ENCODE peak calls at places on chromosomes 5 and 9, in five cellular contexts. One of them, this sample, is unnamed.

GRCh38 chr5:74069741-74070140 is 443.7 kb downstream of the ARHGEF28 start:
- DNase-seq in K562: no peak
- DNase-seq in epithelial cell of esophagus: no peak
- DNase-seq in AG04450: no peak
- DNase-seq in adrenal gland: no peak
- DNase-seq in this sample: no peak

GRCh38 chr9:109901191-109901590 is 121.2 kb downstream of the PALM2AKAP2 start:
- DNase-seq in K562: no peak
- DNase-seq in epithelial cell of esophagus: no peak
- DNase-seq in AG04450: no peak
- DNase-seq in adrenal gland: no peak
- DNase-seq in this sample: no peak

GRCh38 chr5:44952376-44952775 is 143.6 kb downstream of the MRPS30 start:
- DNase-seq in K562: peak; percentile 29
- DNase-seq in epithelial cell of esophagus: peak; percentile 55
- DNase-seq in AG04450: no peak
- DNase-seq in adrenal gland: no peak
- DNase-seq in this sample: no peak

GRCh38 chr9:98654247-98654646 is 54.5 kb downstream of the GABBR2 start:
- DNase-seq in K562: no peak
- DNase-seq in epithelial cell of esophagus: peak; percentile 90
- DNase-seq in AG04450: no peak
- DNase-seq in adrenal gland: no peak
- DNase-seq in this sample: no peak

GRCh38 chr9:135526730-135527571 is 5.7 kb downstream of the LCN1 start:
- DNase-seq in K562: peak; percentile 73
- DNase-seq in epithelial cell of esophagus: no peak
- DNase-seq in AG04450: no peak
- DNase-seq in adrenal gland: peak; percentile 43
- DNase-seq in this sample: no peak

GRCh38 chr5:61084658-61085057 is 77.6 kb downstream of the SMIM15 start:
- DNase-seq in K562: no peak
- DNase-seq in epithelial cell of esophagus: no peak
- DNase-seq in AG04450: no peak
- DNase-seq in adrenal gland: no peak
- DNase-seq in this sample: no peak

GRCh38 chr5:157025093-157025698 is 33.7 kb downstream of the HAVCR1 start:
- DNase-seq in K562: no peak
- DNase-seq in epithelial cell of esophagus: no peak
- DNase-seq in AG04450: no peak
- DNase-seq in adrenal gland: no peak
- DNase-seq in this sample: no peak

GRCh38 chr5:157816682-157817268 is 42.2 kb downstream of the CLINT1 start:
- DNase-seq in K562: no peak
- DNase-seq in epithelial cell of esophagus: peak; percentile 14
- DNase-seq in AG04450: no peak
- DNase-seq in adrenal gland: no peak
- DNase-seq in this sample: no peak

GRCh38 chr5:125065114-125065513 is 318.7 kb upstream of the ZNF608 start:
- DNase-seq in K562: no peak
- DNase-seq in epithelial cell of esophagus: peak; percentile 25
- DNase-seq in AG04450: no peak
- DNase-seq in adrenal gland: no peak
- DNase-seq in this sample: no peak

GRCh38 chr5:32170303-32171170 is 3.6 kb downstream of the GOLPH3 start:
- DNase-seq in K562: no peak
- DNase-seq in epithelial cell of esophagus: peak; percentile 65
- DNase-seq in AG04450: peak; percentile 87
- DNase-seq in adrenal gland: no peak
- DNase-seq in this sample: no peak

GRCh38 chr5:169150108-169150507 is 150.8 kb downstream of the SLIT3 start:
- DNase-seq in K562: no peak
- DNase-seq in epithelial cell of esophagus: no peak
- DNase-seq in AG04450: no peak
- DNase-seq in adrenal gland: peak; percentile 73
- DNase-seq in this sample: no peak
- H3K4me3 ChIP-seq in K562: no peak overlapping the region
- H3K4me3 ChIP-seq in epithelial cell of esophagus: no peak overlapping the region
- H3K4me3 ChIP-seq in AG04450: no peak overlapping the region
- H3K4me3 ChIP-seq in adrenal gland: no peak overlapping the region
- H3K4me3 ChIP-seq in this sample: no peak overlapping the region

GRCh38 chr5:175847503-175847902 is 23.9 kb upstream of the CPLX2 start:
- DNase-seq in K562: peak; percentile 19
- DNase-seq in epithelial cell of esophagus: no peak
- DNase-seq in AG04450: no peak
- DNase-seq in adrenal gland: no peak
- DNase-seq in this sample: peak; percentile 18
- H3K4me3 ChIP-seq in K562: no peak overlapping the region
- H3K4me3 ChIP-seq in epithelial cell of esophagus: no peak overlapping the region
- H3K4me3 ChIP-seq in AG04450: no peak overlapping the region
- H3K4me3 ChIP-seq in adrenal gland: no peak overlapping the region
- H3K4me3 ChIP-seq in this sample: no peak overlapping the region

GRCh38 chr9:113471566-113471965 is 8.0 kb downstream of the RGS3 start:
- DNase-seq in K562: no peak
- DNase-seq in epithelial cell of esophagus: no peak
- DNase-seq in AG04450: no peak
- DNase-seq in adrenal gland: no peak
- DNase-seq in this sample: no peak
- H3K4me3 ChIP-seq in K562: no peak overlapping the region
- H3K4me3 ChIP-seq in epithelial cell of esophagus: no peak overlapping the region
- H3K4me3 ChIP-seq in AG04450: no peak overlapping the region
- H3K4me3 ChIP-seq in adrenal gland: no peak overlapping the region
- H3K4me3 ChIP-seq in this sample: no peak overlapping the region

GRCh38 chr9:136620441-136621018 is 42.2 kb upstream of the EGFL7 start:
- DNase-seq in K562: no peak
- DNase-seq in epithelial cell of esophagus: no peak
- DNase-seq in AG04450: no peak
- DNase-seq in adrenal gland: no peak
- DNase-seq in this sample: no peak
- H3K4me3 ChIP-seq in K562: no peak overlapping the region
- H3K4me3 ChIP-seq in epithelial cell of esophagus: peak overlapping the region; percentile 34
- H3K4me3 ChIP-seq in AG04450: no peak overlapping the region
- H3K4me3 ChIP-seq in adrenal gland: no peak overlapping the region
- H3K4me3 ChIP-seq in this sample: no peak overlapping the region

GRCh38 chr5:54885636-54886035 is 99.8 kb downstream of the ESM1 start:
- DNase-seq in K562: no peak
- DNase-seq in epithelial cell of esophagus: no peak
- DNase-seq in AG04450: no peak
- DNase-seq in adrenal gland: no peak
- DNase-seq in this sample: no peak

GRCh38 chr5:54882841-54883240 is 102.6 kb downstream of the ESM1 start:
- DNase-seq in K562: no peak
- DNase-seq in epithelial cell of esophagus: peak; percentile 46
- DNase-seq in AG04450: no peak
- DNase-seq in adrenal gland: no peak
- DNase-seq in this sample: no peak

GRCh38 chr5:54882101-54882500 is 103.3 kb downstream of the ESM1 start:
- DNase-seq in K562: no peak
- DNase-seq in epithelial cell of esophagus: peak; percentile 96
- DNase-seq in AG04450: no peak
- DNase-seq in adrenal gland: no peak
- DNase-seq in this sample: no peak

GRCh38 chr5:54883374-54884194 is 101.8 kb downstream of the ESM1 start:
- DNase-seq in K562: peak; percentile 19
- DNase-seq in epithelial cell of esophagus: peak; percentile 64
- DNase-seq in AG04450: no peak
- DNase-seq in adrenal gland: no peak
- DNase-seq in this sample: no peak

GRCh38 chr5:54884195-54884536 is 101.2 kb downstream of the ESM1 start:
- DNase-seq in K562: no peak
- DNase-seq in epithelial cell of esophagus: peak; percentile 37
- DNase-seq in AG04450: no peak
- DNase-seq in adrenal gland: no peak
- DNase-seq in this sample: no peak
- H3K4me3 ChIP-seq in K562: no peak overlapping the region
- H3K4me3 ChIP-seq in epithelial cell of esophagus: peak overlapping the region; percentile 31
- H3K4me3 ChIP-seq in AG04450: peak overlapping the region; percentile 60
- H3K4me3 ChIP-seq in adrenal gland: peak overlapping the region; percentile 54
- H3K4me3 ChIP-seq in this sample: no peak overlapping the region

GRCh38 chr5:148949871-148950863 is 112.7 kb downstream of the SH3TC2 start:
- DNase-seq in K562: no peak
- DNase-seq in epithelial cell of esophagus: peak; percentile 93
- DNase-seq in AG04450: no peak
- DNase-seq in adrenal gland: no peak
- DNase-seq in this sample: no peak
- H3K4me3 ChIP-seq in K562: no peak overlapping the region
- H3K4me3 ChIP-seq in epithelial cell of esophagus: no peak overlapping the region
- H3K4me3 ChIP-seq in AG04450: no peak overlapping the region
- H3K4me3 ChIP-seq in adrenal gland: no peak overlapping the region
- H3K4me3 ChIP-seq in this sample: no peak overlapping the region

GRCh38 chr5:96920956-96921355 is 14.9 kb upstream of the LNPEP start:
- DNase-seq in K562: no peak
- DNase-seq in epithelial cell of esophagus: no peak
- DNase-seq in AG04450: no peak
- DNase-seq in adrenal gland: no peak
- DNase-seq in this sample: no peak
- H3K4me3 ChIP-seq in K562: no peak overlapping the region
- H3K4me3 ChIP-seq in epithelial cell of esophagus: no peak overlapping the region
- H3K4me3 ChIP-seq in AG04450: no peak overlapping the region
- H3K4me3 ChIP-seq in adrenal gland: no peak overlapping the region
- H3K4me3 ChIP-seq in this sample: no peak overlapping the region